ENCODE peak calls at places on chromosomes 3 and 15, in five cellular contexts. K is RPMI7951, F is NCI-H1105, G is osteocyte, H is heart left ventricle. V is an unnamed sample.

GRCh38 chr3:169029674-169030285 is 633.7 kb downstream of the MECOM start:
- DNase-seq in K (no peak), F (no peak), G (no peak), H (no peak), V (no peak)

GRCh38 chr3:64120876-64121275 is 97.6 kb upstream of the PSMD6 start:
- DNase-seq in K (no peak), F (no peak), G (no peak), H (no peak), V (no peak)

GRCh38 chr3:18159681-18160080 is 265.5 kb downstream of the SATB1 start:
- DNase-seq in K (no peak), F (no peak), G (no peak), H (no peak), V (no peak)

GRCh38 chr3:18442743-18443669 is 17.9 kb upstream of the SATB1 start:
- DNase-seq in K (no peak), F (no peak), G (no peak), H (no peak), V (peak; percentile 32)

GRCh38 chr3:167883452-167883851 is 147.9 kb downstream of the SERPINI1 start:
- DNase-seq in K (no peak), F (no peak), G (no peak), H (no peak), V (no peak)

GRCh38 chr3:8324727-8325126 is 176.9 kb upstream of the LMCD1 start:
- DNase-seq in K (peak; percentile 16), F (no peak), G (no peak), H (peak; percentile 58), V (peak; percentile 43)

GRCh38 chr3:46662771-46663551 is 30.5 kb downstream of the ALS2CL start:
- DNase-seq in K (peak; percentile 78), F (no peak), G (no peak), H (no peak), V (no peak)

GRCh38 chr15:69537888-69538287 is 85.3 kb downstream of the RPLP1 start:
- DNase-seq in K (peak; percentile 85), F (no peak), G (no peak), H (no peak), V (no peak)

V was measured in HT1080.